ENCODE peak calls at places on chromosomes 5 and 9, in eight cellular contexts. A, K, Z, D, V, I, G and E are unnamed samples.

GRCh38 chr9:34985311-34985899 is 4.1 kb upstream of the DNAJB5 start:
- DNase-seq in V (no peak), I (no peak), K (peak), D (no peak), Z (peak), G (peak), A (no peak), E (no peak)

GRCh38 chr5:141954193-141954592 is 3.8 kb downstream of the PCDH12 start:
- DNase-seq in I (no peak), G (no peak), A (no peak), D (no peak), K (no peak), V (no peak), Z (no peak), E (no peak)

GRCh38 chr5:122156724-122157325 is 27.5 kb downstream of the ZNF474 start:
- DNase-seq in G (peak), D (no peak), Z (peak), I (no peak), V (no peak), K (peak), A (no peak), E (no peak)

GRCh38 chr5:109619661-109620060 is 70.1 kb upstream of the MAN2A1 start:
- DNase-seq in K (no peak), D (no peak), I (no peak), V (no peak), G (no peak), A (no peak), Z (no peak), E (no peak)

GRCh38 chr9:91935066-91935729 is 14.8 kb downstream of the ROR2 start:
- DNase-seq in G (no peak), Z (no peak), V (no peak), D (no peak), K (no peak), I (no peak), A (no peak), E (no peak)

GRCh38 chr9:36191290-36191645 is 547 bp downstream of the CLTA start:
- DNase-seq in D (no peak), Z (peak), K (no peak), V (no peak), I (peak), A (no peak), G (peak), E (peak)

GRCh38 chr9:36566813-36567217 is 5.9 kb upstream of the MELK start:
- DNase-seq in D (no peak), G (no peak), Z (no peak), I (peak), V (no peak), A (no peak), K (peak), E (no peak)

GRCh38 chr9:115373000-115373709 is 255.2 kb upstream of the TNC start:
- DNase-seq in D (no peak), G (no peak), K (peak), I (no peak), V (no peak), A (no peak), Z (peak), E (no peak)

GRCh38 chr9:112174965-112175795 is at the start of gene SUSD1:
- DNase-seq in D (no peak), K (no peak), I (peak), A (peak), V (peak), G (peak), Z (peak), E (peak)

GRCh38 chr9:93041108-93041802 is 17.2 kb upstream of the SUSD3 start:
- DNase-seq in K (no peak), V (no peak), Z (no peak), G (no peak), D (no peak), I (no peak), A (peak), E (no peak)

GRCh38 chr9:130235558-130236435 is 29.8 kb upstream of the HMCN2 start:
- DNase-seq in Z (peak), A (peak), I (peak), V (no peak), D (no peak), G (peak), K (peak), E (peak)

GRCh38 chr9:110777843-110778215 is 109.2 kb downstream of the MUSK start:
- DNase-seq in K (no peak), I (no peak), A (no peak), D (no peak), Z (no peak), V (no peak), G (no peak), E (no peak)

GRCh38 chr5:14745753-14746152 is 81.2 kb downstream of the OTULIN start:
- DNase-seq in D (no peak), Z (no peak), I (no peak), K (no peak), A (no peak), V (no peak), G (no peak), E (no peak)

GRCh38 chr5:108418172-108418571 is 36.3 kb upstream of the FBXL17 start:
- DNase-seq in D (no peak), V (no peak), A (peak), G (no peak), Z (no peak), I (no peak), K (no peak), E (no peak)

GRCh38 chr9:31519011-31519410 is 865.4 kb upstream of the ACO1 start:
- DNase-seq in A (no peak), K (no peak), I (no peak), V (no peak), D (no peak), Z (peak), G (no peak), E (no peak)

GRCh38 chr9:113548221-113549041 is 84.9 kb downstream of the RGS3 start:
- DNase-seq in V (peak), K (no peak), I (peak), D (no peak), A (peak), Z (peak), G (peak), E (peak)

GRCh38 chr9:121878208-121878835 is 214.8 kb downstream of the TTLL11 start:
- DNase-seq in I (no peak), Z (no peak), G (no peak), D (no peak), V (no peak), A (no peak), K (no peak), E (no peak)

GRCh38 chr9:35842020-35842745 is 13.2 kb downstream of the TMEM8B start:
- DNase-seq in K (no peak), Z (no peak), I (no peak), D (no peak), G (no peak), A (no peak), V (no peak), E (no peak)

GRCh38 chr9:114210691-114211276 is 55.4 kb downstream of the COL27A1 start:
- DNase-seq in A (no peak), Z (no peak), G (no peak), K (no peak), D (no peak), I (no peak), V (no peak), E (peak)

GRCh38 chr5:89735108-89735507 is 674.4 kb downstream of the CETN3 start:
- DNase-seq in Z (no peak), I (no peak), V (no peak), D (no peak), K (no peak), A (no peak), G (no peak), E (no peak)

GRCh38 chr9:135224286-135224871 is 136.9 kb downstream of the OLFM1 start:
- DNase-seq in K (no peak), Z (no peak), A (peak), I (peak), G (no peak), D (no peak), V (peak), E (peak)

GRCh38 chr5:60989790-60990189 is 44.8 kb downstream of the NDUFAF2 start:
- DNase-seq in Z (no peak), K (no peak), D (no peak), I (no peak), G (no peak), A (no peak), V (no peak), E (no peak)

GRCh38 chr5:18197734-18198133 is 563.5 kb downstream of the TAF11L14 start:
- DNase-seq in D (no peak), V (no peak), G (no peak), I (no peak), A (no peak), K (no peak), Z (no peak), E (no peak)

GRCh38 chr5:132407970-132408369 is 38.5 kb downstream of the SLC22A5 start:
- DNase-seq in D (no peak), V (no peak), K (no peak), G (no peak), A (no peak), I (no peak), Z (no peak), E (no peak)

GRCh38 chr5:126499742-126500396 is 76.7 kb downstream of the GRAMD2B start:
- DNase-seq in V (no peak), A (no peak), G (peak), I (no peak), Z (peak), D (no peak), K (no peak), E (no peak)

GRCh38 chr5:37580106-37580505 is 201.0 kb downstream of the WDR70 start:
- DNase-seq in I (no peak), Z (no peak), V (no peak), G (no peak), D (no peak), A (no peak), K (no peak), E (no peak)

GRCh38 chr5:53469946-53470687 is 10.3 kb upstream of the FST start:
- DNase-seq in K (peak), I (no peak), Z (no peak), A (no peak), V (no peak), G (no peak), D (no peak), E (no peak)

GRCh38 chr5:40665902-40666301 is 13.8 kb upstream of the PTGER4 start:
- DNase-seq in A (no peak), I (no peak), K (no peak), V (no peak), Z (no peak), G (no peak), D (no peak), E (no peak)

GRCh38 chr5:143436871-143437270 is 33.4 kb upstream of the NR3C1 start:
- DNase-seq in Z (no peak), A (no peak), D (no peak), G (no peak), V (no peak), K (peak), I (no peak), E (no peak)

GRCh38 chr9:76891279-76891678 is 14.6 kb downstream of the PRUNE2 start:
- DNase-seq in D (no peak), G (no peak), Z (no peak), A (no peak), V (no peak), K (no peak), I (no peak), E (no peak)

GRCh38 chr9:86741311-86742215 is 205.7 kb downstream of the GAS1 start:
- DNase-seq in A (no peak), K (peak), G (peak), Z (peak), I (no peak), D (no peak), V (no peak), E (no peak)

GRCh38 chr9:92655896-92656536 is 13.9 kb downstream of the IPPK start:
- DNase-seq in G (no peak), V (no peak), Z (no peak), K (no peak), D (no peak), I (no peak), A (peak), E (no peak)

GRCh38 chr5:148687427-148687826 is 33.1 kb upstream of the HTR4 start:
- DNase-seq in K (peak), I (no peak), A (no peak), Z (peak), D (no peak), V (no peak), G (peak), E (no peak)

GRCh38 chr9:80994892-80995291 is 694.5 kb downstream of the TLE1 start:
- DNase-seq in K (peak), Z (no peak), G (no peak), I (no peak), A (no peak), D (no peak), V (no peak), E (no peak)

GRCh38 chr5:31944683-31945445 is 229.3 kb downstream of the GOLPH3 start:
- DNase-seq in G (no peak), I (no peak), Z (no peak), V (peak), D (no peak), A (no peak), K (no peak), E (no peak)

GRCh38 chr5:150000990-150001659 is 586 bp downstream of the HMGXB3 start:
- DNase-seq in I (peak), A (peak), K (peak), Z (peak), D (no peak), G (peak), V (peak), E (peak)

GRCh38 chr5:177592905-177593304 is 902 bp downstream of the TMED9 start:
- DNase-seq in K (no peak), G (no peak), I (peak), D (no peak), Z (no peak), V (no peak), A (no peak), E (no peak)
- H3K27ac ChIP-seq in K (peak), G (peak), I (no peak), D (peak), Z (peak), V (no peak), A (no peak), E (peak)

DNA sequence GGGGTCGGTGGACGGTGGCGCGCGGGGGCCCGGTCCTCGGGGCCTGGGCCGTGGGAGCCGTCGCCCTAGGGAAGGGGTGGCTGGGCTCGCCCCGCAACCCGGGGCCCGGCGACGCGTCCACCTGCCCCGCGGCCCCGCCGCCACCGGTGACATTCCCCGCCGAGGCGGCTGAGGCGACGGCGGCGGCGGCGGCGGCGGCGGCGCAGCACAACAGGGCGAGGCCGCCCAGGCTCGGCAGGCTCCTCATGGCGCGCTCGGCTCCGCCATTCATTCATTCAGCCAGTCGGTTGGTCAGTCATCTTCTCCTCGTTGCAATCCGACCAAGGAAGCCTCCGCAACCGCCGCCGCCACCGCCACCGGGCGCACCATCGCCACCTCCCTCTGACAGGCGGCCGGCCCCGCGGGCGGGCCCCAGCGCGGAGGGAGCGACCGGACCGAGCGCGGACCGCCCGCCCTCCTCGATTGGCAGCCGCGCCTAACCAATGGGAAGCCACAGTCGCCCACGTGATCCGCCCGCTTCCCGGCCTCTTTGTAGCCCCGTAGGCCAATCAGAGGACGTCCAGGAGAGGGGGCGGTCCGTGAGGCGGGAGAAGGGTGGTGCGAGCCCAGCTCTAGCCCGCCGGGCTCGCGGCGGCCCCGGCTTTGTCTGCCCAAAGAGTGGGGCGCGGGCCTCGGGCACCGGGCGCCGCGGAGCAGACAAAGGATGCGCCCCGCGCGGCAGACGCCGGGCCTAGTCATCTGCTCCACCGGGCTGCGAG is at the start of gene MEGF9:
- DNase-seq in G (peak), V (peak), K (peak), A (peak), I (peak), Z (peak), D (peak), E (peak)
- TF ChIP-seq CTCF in G (no peak), V (no peak), K (no peak), A (peak), I (no peak), Z (no peak), D (no peak), E (peak)

GRCh38 chr5:88681402-88681801 is 201.6 kb downstream of the MEF2C start:
- DNase-seq in G (no peak), V (no peak), Z (no peak), A (no peak), D (no peak), K (no peak), I (no peak), E (no peak)
- H3K4me3 ChIP-seq in G (no peak), V (no peak), Z (no peak), A (no peak), D (no peak), K (no peak), I (no peak), E (no peak)

DNA sequence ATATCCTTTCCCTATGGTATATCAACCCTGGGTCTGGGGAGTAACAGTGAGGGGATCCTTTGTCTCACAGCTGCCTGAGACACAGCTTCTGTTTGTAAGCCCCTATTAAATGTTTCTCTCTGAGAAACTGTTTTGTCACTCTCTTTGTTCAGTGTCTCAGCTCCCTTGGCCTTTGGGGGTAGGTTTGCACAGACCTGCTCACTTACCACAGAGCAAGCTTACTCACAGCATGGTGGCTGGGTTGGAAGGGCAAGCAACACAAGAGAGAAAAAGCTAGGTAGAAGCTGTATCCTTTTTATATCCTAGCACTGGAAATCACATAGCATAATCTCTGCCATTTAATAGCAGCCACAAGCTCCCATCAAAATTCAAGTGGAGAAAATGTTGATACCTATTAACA is 4.5 kb downstream of the BAAT start:
- DNase-seq in D (no peak), K (no peak), G (no peak), A (no peak), Z (no peak), V (no peak), I (no peak), E (no peak)
- H3K27ac ChIP-seq in D (no peak), K (no peak), G (no peak), A (no peak), Z (no peak), V (no peak), I (no peak), E (no peak)

GRCh38 chr9:116497081-116497480 is 190.0 kb upstream of the TRIM32 start:
- DNase-seq in Z (no peak), I (no peak), V (no peak), K (no peak), D (no peak), A (no peak), G (no peak), E (no peak)
- TF ChIP-seq CTCF in Z (no peak), I (no peak), V (no peak), K (no peak), D (no peak), A (no peak), G (peak), E (no peak)

GRCh38 chr5:57842376-57843015 is 359.9 kb upstream of the ACTBL2 start:
- DNase-seq in I (no peak), D (no peak), V (no peak), G (no peak), K (no peak), A (no peak), Z (no peak), E (no peak)

GRCh38 chr5:57843016-57843402 is 360.4 kb upstream of the ACTBL2 start:
- DNase-seq in V (no peak), A (no peak), Z (no peak), K (no peak), D (no peak), I (no peak), G (no peak), E (no peak)

GRCh38 chr5:57844410-57844809 is 361.8 kb upstream of the ACTBL2 start:
- DNase-seq in I (no peak), A (no peak), K (no peak), V (no peak), Z (no peak), D (no peak), G (no peak), E (no peak)

GRCh38 chr5:57839447-57839846 is 356.8 kb upstream of the ACTBL2 start:
- DNase-seq in Z (no peak), V (no peak), G (no peak), D (no peak), A (no peak), I (no peak), K (no peak), E (no peak)

GRCh38 chr5:57841671-57842375 is 359.2 kb upstream of the ACTBL2 start:
- DNase-seq in D (no peak), I (no peak), G (peak), K (peak), Z (peak), A (no peak), V (no peak), E (no peak)
- H3K4me3 ChIP-seq in D (no peak), I (no peak), G (no peak), K (no peak), Z (no peak), A (no peak), V (no peak), E (no peak)

GRCh38 chr5:65809817-65810531 is 88.0 kb downstream of the NLN start:
- DNase-seq in V (no peak), I (no peak), Z (peak), D (no peak), A (peak), G (no peak), K (peak), E (no peak)
- H3K27ac ChIP-seq in V (no peak), I (no peak), Z (peak), D (peak), A (no peak), G (no peak), K (no peak), E (no peak)

GRCh38 chr5:119315516-119315949 is 40.3 kb upstream of the TNFAIP8 start:
- DNase-seq in Z (peak), I (no peak), D (no peak), G (no peak), K (no peak), A (no peak), V (no peak), E (no peak)
- TF ChIP-seq CTCF in Z (peak), I (peak), D (peak), G (peak), K (peak), A (peak), V (peak), E (peak)

GRCh38 chr5:124706041-124706440 is 40.4 kb downstream of the ZNF608 start:
- DNase-seq in K (no peak), D (no peak), V (no peak), Z (no peak), G (no peak), A (no peak), I (no peak), E (no peak)

GRCh38 chr5:124705577-124705976 is 40.9 kb downstream of the ZNF608 start:
- DNase-seq in I (no peak), Z (no peak), D (no peak), V (no peak), A (no peak), K (no peak), G (no peak), E (no peak)

GRCh38 chr5:124704594-124705284 is 41.7 kb downstream of the ZNF608 start:
- DNase-seq in Z (no peak), V (no peak), I (no peak), D (no peak), G (no peak), A (no peak), K (no peak), E (no peak)

GRCh38 chr5:124707516-124707915 is 38.9 kb downstream of the ZNF608 start:
- DNase-seq in K (no peak), A (no peak), G (no peak), I (no peak), Z (no peak), V (no peak), D (no peak), E (no peak)

DNA sequence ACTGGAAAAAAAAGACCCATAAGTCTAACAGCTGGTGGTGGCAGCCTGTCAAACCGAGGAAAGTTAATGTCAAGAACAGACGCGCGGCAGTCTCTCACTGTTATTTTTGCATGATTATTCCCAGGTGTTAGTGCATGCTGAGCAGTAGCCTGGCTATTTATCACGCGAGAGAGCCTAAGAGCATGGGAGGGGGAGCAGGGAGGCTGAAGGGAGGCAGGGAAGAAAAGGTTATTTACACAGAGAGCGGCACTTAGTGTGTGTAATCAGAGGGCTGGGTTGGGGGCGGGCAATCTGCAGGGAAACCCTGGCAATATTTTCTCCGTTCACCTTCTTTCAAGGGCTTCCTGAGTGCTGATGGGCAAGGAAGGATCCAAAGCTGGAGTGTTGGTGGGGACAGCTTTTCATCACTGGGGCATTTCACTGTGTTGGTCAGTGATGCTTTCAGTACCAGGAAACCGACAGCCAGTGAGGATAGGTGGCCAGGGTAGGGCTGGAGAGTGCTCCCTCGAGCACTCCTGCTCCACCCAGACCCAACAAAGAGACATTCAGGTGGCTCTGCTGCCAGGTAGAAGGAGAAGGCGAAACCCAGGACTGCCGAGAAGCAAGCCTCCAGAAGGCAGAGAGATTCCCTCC is 39.6 kb downstream of the ZNF608 start:
- DNase-seq in A (no peak), D (no peak), I (peak), V (no peak), K (peak), Z (peak), G (peak), E (peak)
- H3K4me3 ChIP-seq in A (peak), D (peak), I (no peak), V (no peak), K (no peak), Z (peak), G (peak), E (no peak)